ENCODE peak calls at places on chromosome 21, in six cellular contexts. U is osteoblast; C is naive thymus-derived CD4-positive, alpha-beta T cell; T is HepG2; R is heart right ventricle; P is uterus. Z is an unnamed sample.

GRCh38 chr21:38505654-38506523 is 7.6 kb upstream of the ERG start:
- DNase-seq in C (no peak), T (peak; percentile 62), R (no peak), P (no peak), U (no peak), Z (peak; percentile 71)

GRCh38 chr21:46420241-46421190 is 38.2 kb upstream of the DIP2A start:
- DNase-seq in R (no peak), C (no peak), T (no peak), U (peak; percentile 82), P (no peak), Z (no peak)

GRCh38 chr21:23887709-23888303 is 1719.5 kb downstream of the MRPL39 start:
- DNase-seq in R (no peak), T (no peak), P (no peak), U (no peak), C (peak; percentile 32), Z (peak; percentile 2)

GRCh38 chr21:43290529-43291346 is 121.9 kb downstream of the CRYAA start:
- DNase-seq in P (no peak), R (no peak), C (no peak), T (no peak), U (no peak), Z (no peak)

GRCh38 chr21:34073032-34073748 is at the start of the genes MRPS6 and SLC5A3:
- DNase-seq in R (peak; percentile 88), T (peak; percentile 47), P (peak; percentile 82), U (peak; percentile 99), C (peak; percentile 71), Z (peak; percentile 78)

GRCh38 chr21:42010507-42011493 is 640 bp upstream of the ZBTB21 start:
- DNase-seq in U (peak; percentile 74), C (peak; percentile 25), T (peak; percentile 20), R (peak; percentile 71), P (peak; percentile 29), Z (peak; percentile 48)

GRCh38 chr21:32626633-32627196 is 14.5 kb upstream of the CFAP298 start:
- DNase-seq in P (no peak), U (peak; percentile 52), C (no peak), R (no peak), T (no peak), Z (no peak)

GRCh38 chr21:34192646-34193285 is 119.4 kb downstream of the MRPS6 start:
- DNase-seq in T (no peak), R (no peak), C (peak; percentile 14), U (no peak), P (no peak), Z (no peak)

GRCh38 chr21:33813832-33814231 is 101.8 kb downstream of the ATP5PO start:
- DNase-seq in R (no peak), U (no peak), T (no peak), C (no peak), P (no peak), Z (no peak)

GRCh38 chr21:20971296-20971921 is 26.8 kb upstream of the NCAM2 start:
- DNase-seq in U (peak; percentile 43), R (peak; percentile 21), T (peak; percentile 18), P (no peak), C (peak; percentile 10), Z (peak; percentile 2)

GRCh38 chr21:43758811-43759210 is 17.3 kb downstream of the CSTB start:
- DNase-seq in T (no peak), U (no peak), P (no peak), C (no peak), R (no peak), Z (no peak)

GRCh38 chr21:43361127-43361492 is 65.8 kb downstream of the SIK1 start:
- DNase-seq in C (peak; percentile 32), P (no peak), U (no peak), T (no peak), R (peak; percentile 60), Z (no peak)

GRCh38 chr21:36480618-36481017 is 696 bp upstream of the CLDN14 start:
- DNase-seq in R (no peak), C (no peak), T (no peak), P (no peak), U (no peak), Z (no peak)
- H3K27ac ChIP-seq in R (no peak overlapping the region), C (no peak overlapping the region), T (peak overlapping the region; percentile 89), P (no peak overlapping the region), U (no peak overlapping the region), Z (no peak overlapping the region)

GRCh38 chr21:36115138-36115710 is 19.7 kb upstream of the CBR3 start:
- DNase-seq in P (no peak), C (no peak), R (no peak), U (no peak), T (no peak), Z (no peak)

GRCh38 chr21:36117276-36117675 is 17.6 kb upstream of the CBR3 start:
- DNase-seq in P (no peak), R (no peak), C (no peak), U (no peak), T (no peak), Z (no peak)

GRCh38 chr21:36111238-36111637 is 23.6 kb upstream of the CBR3 start:
- DNase-seq in T (no peak), P (no peak), R (no peak), U (no peak), C (no peak), Z (no peak)

GRCh38 chr21:36109868-36110267 is 25.0 kb upstream of the CBR3 start:
- DNase-seq in T (no peak), R (no peak), U (no peak), P (no peak), C (no peak), Z (no peak)

GRCh38 chr21:36113647-36114428 is 21.0 kb upstream of the CBR3 start:
- DNase-seq in U (no peak), R (no peak), C (peak; percentile 65), P (no peak), T (peak; percentile 70), Z (peak; percentile 97)
- H3K4me3 ChIP-seq in U (peak overlapping the region; percentile 38), R (peak overlapping the region; percentile 59), C (peak overlapping the region; percentile 64), P (no peak overlapping the region), T (peak overlapping the region; percentile 66), Z (peak overlapping the region; percentile 46)

GRCh38 chr21:16587671-16588379 is 858.0 kb downstream of the USP25 start:
- DNase-seq in P (peak; percentile 42), T (no peak), R (no peak), C (no peak), U (no peak), Z (no peak)
- H3K27ac ChIP-seq in P (peak overlapping the region; percentile 85), T (no peak overlapping the region), R (peak overlapping the region; percentile 68), C (no peak overlapping the region), U (peak overlapping the region; percentile 94), Z (no peak overlapping the region)

GRCh38 chr21:44870748-44871495 is 2.6 kb downstream of the PTTG1IP start:
- DNase-seq in R (peak; percentile 71), C (no peak), P (no peak), U (peak; percentile 21), T (peak; percentile 40), Z (peak; percentile 39)
- H3K4me3 ChIP-seq in R (peak overlapping the region; percentile 93), C (peak overlapping the region; percentile 25), P (no peak overlapping the region), U (peak overlapping the region; percentile 92), T (peak overlapping the region; percentile 71), Z (no peak overlapping the region)

DNA sequence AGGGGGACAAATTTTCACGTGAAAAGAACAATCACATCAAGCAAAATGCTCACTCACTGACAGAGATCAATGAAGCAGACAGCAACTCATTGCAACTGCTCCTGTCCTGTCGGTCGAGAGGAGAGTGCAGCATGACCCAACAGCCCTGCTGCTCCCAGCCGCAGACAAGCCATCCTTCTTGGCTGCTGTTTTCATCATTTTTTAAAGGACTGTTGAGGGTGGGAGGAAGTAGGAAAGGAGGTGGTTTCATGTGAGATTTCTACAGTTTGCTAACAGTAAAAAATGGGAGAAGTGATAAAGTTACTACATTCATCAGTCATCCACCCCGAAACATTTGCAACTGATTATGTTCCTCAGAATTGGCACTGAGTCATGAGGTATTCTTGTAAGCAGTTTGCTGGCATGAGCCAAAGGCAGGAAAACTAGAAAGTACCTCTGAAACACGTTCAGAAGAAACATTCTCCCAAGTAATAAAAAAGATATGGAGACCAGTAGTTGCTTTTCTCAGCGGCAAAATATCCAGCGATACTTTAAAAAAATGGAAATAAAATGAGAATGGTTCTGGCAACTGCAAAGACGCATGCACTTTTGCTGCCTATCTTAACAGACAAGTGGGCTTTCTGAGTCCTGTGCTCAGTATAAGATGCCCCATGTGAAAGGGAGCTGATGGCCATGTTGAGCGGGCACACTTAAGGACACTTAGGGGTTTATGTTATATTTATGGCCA is 72.0 kb upstream of the CLDN14 start:
- DNase-seq in T (no peak), U (peak; percentile 90), C (no peak), P (peak; percentile 31), R (no peak), Z (no peak)
- H3K27ac ChIP-seq in T (no peak overlapping the region), U (no peak overlapping the region), C (no peak overlapping the region), P (peak overlapping the region; percentile 21), R (no peak overlapping the region), Z (no peak overlapping the region)

GRCh38 chr21:40800126-40800525 is 46.8 kb downstream of the DSCAM start:
- DNase-seq in P (no peak), U (no peak), T (no peak), R (no peak), C (no peak), Z (no peak)
- H3K4me3 ChIP-seq in P (no peak overlapping the region), U (no peak overlapping the region), T (no peak overlapping the region), R (no peak overlapping the region), C (no peak overlapping the region), Z (no peak overlapping the region)

DNA sequence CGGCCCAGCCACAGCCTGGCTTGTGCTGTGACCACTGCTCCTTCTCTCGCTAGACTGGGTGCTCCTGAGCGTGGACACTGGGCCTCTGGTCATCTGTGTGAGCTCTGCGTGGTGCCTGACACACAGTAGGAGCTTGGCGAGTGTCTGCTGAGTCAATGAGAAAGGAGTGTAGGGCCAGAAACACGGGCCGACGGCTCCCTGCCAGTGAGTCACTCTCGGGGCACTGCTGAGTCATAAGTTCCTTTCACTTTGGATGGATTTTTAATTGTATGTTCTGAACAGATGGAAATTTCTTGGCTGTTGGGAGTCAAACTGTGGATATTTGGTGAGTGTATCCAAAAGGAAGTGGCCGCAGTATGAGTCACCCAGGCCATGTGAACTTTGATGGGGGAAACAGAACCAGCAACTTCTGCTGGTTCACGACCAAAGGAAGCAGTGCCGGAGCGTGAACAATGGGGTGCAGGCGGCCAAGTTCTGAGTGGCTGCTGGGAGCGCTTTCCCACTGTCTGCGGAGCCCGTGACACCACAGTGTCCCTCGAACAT is 41.0 kb upstream of the COL18A1 start:
- DNase-seq in T (peak; percentile 82), U (peak; percentile 99), P (peak; percentile 91), R (peak; percentile 83), C (no peak), Z (peak; percentile 53)
- H3K27ac ChIP-seq in T (peak overlapping the region; percentile 59), U (peak overlapping the region; percentile 99), P (peak overlapping the region; percentile 97), R (peak overlapping the region; percentile 94), C (no peak overlapping the region), Z (peak overlapping the region; percentile 91)

DNA sequence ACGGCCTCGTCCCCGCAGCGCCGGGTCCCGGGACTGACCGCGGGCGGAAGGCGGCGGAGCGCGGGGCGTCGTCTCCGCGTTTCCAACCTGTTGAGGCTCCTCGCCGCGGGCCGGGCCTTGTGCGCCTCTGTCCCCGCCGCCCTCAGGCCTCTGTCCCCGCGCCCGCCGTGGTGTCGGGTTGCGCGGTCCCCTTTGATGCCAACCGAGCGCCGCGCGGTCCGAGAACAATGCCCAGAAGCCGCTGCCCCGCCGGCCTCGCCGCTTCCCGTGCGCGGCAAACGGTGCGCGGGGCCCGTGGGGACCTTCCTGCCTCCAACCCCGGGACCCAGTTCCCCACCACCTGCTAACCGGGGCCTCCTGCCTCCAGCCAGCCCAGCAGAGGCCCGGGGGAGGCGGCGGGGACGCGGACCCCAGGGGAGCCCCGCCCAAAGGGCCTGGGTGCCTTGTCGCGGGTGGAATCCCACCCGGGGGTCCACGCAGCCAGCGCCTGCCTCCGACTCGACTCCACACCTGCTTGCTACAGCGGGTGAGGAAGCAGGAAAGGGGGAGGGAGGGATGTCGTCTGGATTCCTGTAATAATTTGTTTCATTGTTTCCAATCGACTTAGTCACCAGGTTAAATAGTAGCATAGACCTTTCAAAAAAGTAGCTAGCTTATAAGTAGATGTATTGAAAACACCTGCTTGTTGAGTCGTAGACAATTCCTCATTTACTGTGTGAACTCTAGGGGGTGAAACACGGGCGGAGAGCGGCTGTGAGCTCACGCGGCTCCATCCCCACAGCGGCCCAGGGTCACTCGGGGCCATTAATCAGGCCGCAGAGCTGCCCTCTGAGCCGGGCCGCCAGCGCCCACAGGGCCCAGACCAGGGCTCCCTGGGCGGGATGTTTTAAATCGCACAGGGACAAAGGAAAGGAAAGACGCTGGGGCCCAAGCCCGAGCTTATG is 1.1 kb downstream of the COL18A1 start:
- DNase-seq in U (peak; percentile 86), R (peak; percentile 40), C (no peak), T (peak; percentile 45), P (no peak), Z (no peak)
- H3K4me3 ChIP-seq in U (peak overlapping the region; percentile 60), R (peak overlapping the region; percentile 65), C (no peak overlapping the region), T (peak overlapping the region; percentile 78), P (peak overlapping the region; percentile 45), Z (peak overlapping the region; percentile 38)

Z was measured in small intestine.